ENCODE peak calls at places on chromosomes 7 and 10, in nine cellular contexts. K, T, N, E, Z, J, Q, G and I are unnamed samples.

GRCh38 chr7:24227603-24228359 is 56.2 kb upstream of the NPY start:
- DNase-seq in K (peak; percentile 38), T (no peak), N (no peak), E (peak; percentile 12), Z (no peak), J (no peak), Q (no peak), G (no peak), I (no peak)

GRCh38 chr7:82044497-82045080 is 274.7 kb upstream of the HGF start:
- DNase-seq in K (no peak), T (no peak), N (peak; percentile 72), E (no peak), Z (no peak), J (peak; percentile 66), Q (peak; percentile 14), G (peak; percentile 58), I (peak; percentile 42)

GRCh38 chr10:11018426-11018818 is 750 bp downstream of the CELF2 start:
- DNase-seq in K (no peak), T (peak; percentile 71), N (peak; percentile 31), E (no peak), Z (no peak), J (no peak), Q (peak; percentile 33), G (no peak), I (peak; percentile 37)

GRCh38 chr10:95276367-95277200 is 14.2 kb downstream of the PDLIM1 start:
- DNase-seq in K (no peak), T (no peak), N (peak; percentile 48), E (no peak), Z (no peak), J (no peak), Q (peak; percentile 73), G (no peak), I (no peak)

GRCh38 chr10:119663866-119664698 is 12.9 kb downstream of the BAG3 start:
- DNase-seq in K (no peak), T (no peak), N (peak; percentile 62), E (peak; percentile 24), Z (no peak), J (no peak), Q (peak; percentile 23), G (no peak), I (no peak)

GRCh38 chr10:61781969-61782403 is 119.3 kb downstream of the CABCOCO1 start:
- DNase-seq in K (no peak), T (no peak), N (peak; percentile 74), E (no peak), Z (no peak), J (no peak), Q (no peak), G (peak; percentile 11), I (no peak)

GRCh38 chr7:17769918-17770317 is 170.4 kb downstream of the SNX13 start:
- DNase-seq in K (no peak), T (no peak), N (peak; percentile 78), E (no peak), Z (peak; percentile 35), J (peak; percentile 77), Q (peak; percentile 61), G (peak; percentile 75), I (no peak)

GRCh38 chr10:123967626-123968243 is 76.1 kb upstream of the CPXM2 start:
- DNase-seq in K (peak; percentile 45), T (peak; percentile 85), N (peak; percentile 76), E (no peak), Z (no peak), J (peak; percentile 58), Q (peak; percentile 76), G (peak; percentile 11), I (peak; percentile 72)

GRCh38 chr7:91311844-91312243 is 47.6 kb downstream of the FZD1 start:
- DNase-seq in K (no peak), T (no peak), N (no peak), E (no peak), Z (no peak), J (no peak), Q (no peak), G (no peak), I (no peak)

GRCh38 chr7:37354661-37355131 is 94.0 kb downstream of the ELMO1 start:
- DNase-seq in K (no peak), T (peak; percentile 93), N (no peak), E (no peak), Z (no peak), J (no peak), Q (peak; percentile 35), G (no peak), I (peak; percentile 87)

GRCh38 chr7:106178593-106179134 is 66.6 kb upstream of the SYPL1 start:
- DNase-seq in K (no peak), T (no peak), N (peak; percentile 62), E (no peak), Z (no peak), J (peak; percentile 64), Q (no peak), G (peak; percentile 57), I (peak; percentile 20)

GRCh38 chr10:109915566-109915965 is 7.7 kb downstream of the XPNPEP1 start:
- DNase-seq in K (no peak), T (no peak), N (no peak), E (no peak), Z (no peak), J (no peak), Q (no peak), G (no peak), I (no peak)

GRCh38 chr10:15784662-15785300 is 65.1 kb upstream of the ITGA8 start:
- DNase-seq in K (no peak), T (no peak), N (peak; percentile 4), E (no peak), Z (no peak), J (no peak), Q (no peak), G (peak; percentile 56), I (no peak)

GRCh38 chr10:6770846-6771245 is 190.8 kb upstream of the PRKCQ start:
- DNase-seq in K (no peak), T (no peak), N (peak; percentile 21), E (no peak), Z (no peak), J (no peak), Q (no peak), G (peak; percentile 29), I (no peak)

GRCh38 chr7:3154881-3155494 is 111.3 kb upstream of the CARD11 start:
- DNase-seq in K (no peak), T (no peak), N (peak; percentile 56), E (peak; percentile 16), Z (peak; percentile 25), J (peak; percentile 53), Q (peak; percentile 31), G (peak; percentile 48), I (no peak)

GRCh38 chr10:114303556-114303955 is 64.5 kb downstream of the VWA2 start:
- DNase-seq in K (no peak), T (peak; percentile 48), N (no peak), E (no peak), Z (no peak), J (no peak), Q (no peak), G (no peak), I (no peak)
- H3K4me3 ChIP-seq in K (no peak overlapping the region), T (peak overlapping the region; percentile 39), N (no peak overlapping the region), E (peak overlapping the region; percentile 76), Z (no peak overlapping the region), J (no peak overlapping the region), Q (no peak overlapping the region), G (no peak overlapping the region), I (no peak overlapping the region)

DNA sequence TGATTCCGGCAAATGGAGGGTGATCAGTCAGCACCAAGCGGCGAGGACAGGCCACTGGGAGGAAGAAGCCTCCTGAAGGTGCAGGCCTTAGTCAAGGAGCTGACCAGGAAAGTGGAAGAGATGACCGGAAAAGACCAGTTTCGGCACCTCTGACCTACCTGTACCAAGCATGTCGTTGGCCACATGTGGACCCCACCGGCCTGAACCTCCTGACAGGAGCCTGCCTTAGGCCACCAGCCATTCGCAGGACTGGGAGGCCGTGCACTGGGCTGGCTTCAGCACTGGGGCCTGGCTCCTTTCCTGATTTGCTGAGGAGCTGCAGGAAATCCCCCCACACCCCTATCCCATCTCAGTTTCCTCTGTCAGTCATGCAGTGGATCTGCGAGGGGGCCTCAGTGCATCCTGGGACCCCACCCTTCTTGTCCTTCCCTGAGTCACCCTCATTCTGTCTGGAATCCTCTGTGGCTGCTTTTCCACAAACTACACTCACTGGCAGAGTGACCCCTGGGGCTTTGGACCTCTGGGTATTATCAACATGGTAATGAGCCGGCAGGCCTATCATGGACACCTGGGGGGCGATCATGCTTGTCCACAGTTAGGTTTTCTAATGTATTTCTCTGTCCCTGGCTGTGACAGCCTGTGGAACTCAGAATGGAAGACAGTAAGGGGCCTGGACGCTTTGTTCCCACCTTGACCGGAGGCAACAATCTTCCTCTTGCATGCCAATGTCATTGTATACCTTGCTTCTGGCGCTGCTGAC is 33.0 kb downstream of the RAMP3 start:
- DNase-seq in K (no peak), T (no peak), N (no peak), E (no peak), Z (no peak), J (no peak), Q (no peak), G (no peak), I (no peak)
- H3K4me3 ChIP-seq in K (no peak overlapping the region), T (no peak overlapping the region), N (no peak overlapping the region), E (no peak overlapping the region), Z (no peak overlapping the region), J (no peak overlapping the region), Q (no peak overlapping the region), G (no peak overlapping the region), I (no peak overlapping the region)

DNA sequence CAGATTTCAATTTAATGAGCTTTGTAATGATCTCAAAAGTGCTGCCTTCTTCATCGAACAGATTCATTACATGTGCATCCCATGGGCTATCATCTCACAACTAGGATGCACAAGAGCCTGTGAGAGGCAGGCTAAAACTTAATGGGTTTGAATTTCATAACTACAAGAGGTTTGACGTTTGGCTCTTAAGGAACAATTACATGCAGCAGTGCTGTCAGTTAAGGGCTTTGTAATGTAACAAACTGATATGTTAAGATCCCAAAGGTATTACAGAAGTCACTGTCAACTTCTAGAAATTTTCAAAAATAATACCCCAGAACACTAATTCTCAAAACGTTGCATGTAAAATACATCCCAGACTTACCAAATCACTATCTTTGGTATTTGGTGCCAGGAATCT is 33.2 kb downstream of the KIF20B start:
- DNase-seq in K (no peak), T (no peak), N (no peak), E (no peak), Z (no peak), J (no peak), Q (no peak), G (no peak), I (no peak)
- H3K4me3 ChIP-seq in K (no peak overlapping the region), T (no peak overlapping the region), N (no peak overlapping the region), E (no peak overlapping the region), Z (no peak overlapping the region), J (no peak overlapping the region), Q (no peak overlapping the region), G (no peak overlapping the region), I (no peak overlapping the region)

GRCh38 chr10:103917326-103918052 is 495 bp downstream of the STN1 start:
- DNase-seq in K (no peak), T (peak; percentile 79), N (peak; percentile 76), E (no peak), Z (no peak), J (peak; percentile 68), Q (peak; percentile 61), G (peak; percentile 46), I (peak; percentile 55)

GRCh38 chr10:103916254-103916653 is 1.7 kb downstream of the STN1 start:
- DNase-seq in K (no peak), T (no peak), N (peak; percentile 31), E (no peak), Z (no peak), J (no peak), Q (no peak), G (peak; percentile 10), I (no peak)

GRCh38 chr10:103915794-103916193 is 2.2 kb downstream of the STN1 start:
- DNase-seq in K (no peak), T (no peak), N (no peak), E (no peak), Z (no peak), J (no peak), Q (peak; percentile 40), G (no peak), I (no peak)

GRCh38 chr10:103918053-103918846 is at the start of gene STN1:
- DNase-seq in K (peak; percentile 97), T (peak; percentile 99), N (peak; percentile 99), E (peak; percentile 93), Z (peak; percentile 94), J (peak; percentile 97), Q (peak; percentile 98), G (peak; percentile 96), I (peak; percentile 97)

GRCh38 chr10:103916901-103917300 is 1.1 kb downstream of the STN1 start:
- DNase-seq in K (no peak), T (no peak), N (no peak), E (no peak), Z (no peak), J (no peak), Q (no peak), G (no peak), I (no peak)
- H3K4me3 ChIP-seq in K (peak overlapping the region; percentile 80), T (peak overlapping the region; percentile 75), N (peak overlapping the region; percentile 75), E (peak overlapping the region; percentile 64), Z (no peak overlapping the region), J (peak overlapping the region; percentile 75), Q (peak overlapping the region; percentile 45), G (no peak overlapping the region), I (peak overlapping the region; percentile 66)